ENCODE peak calls at places on chromosomes 16 and 17, in nine cellular contexts. Y is ovary, X is A549, F is AG10803, H is tibial artery, S is HL-60, U is colonic mucosa, B is HepG2, T is foreskin fibroblast. K is an unnamed sample.

GRCh38 chr17:77096570-77097214 is 44.1 kb upstream of the SEC14L1 start:
- DNase-seq in U (no peak), T (peak; percentile 66), B (peak; percentile 41), H (no peak), X (peak; percentile 51), F (peak; percentile 74), Y (peak; percentile 48), S (no peak), K (no peak)

GRCh38 chr17:17959520-17960361 is 12.5 kb downstream of the TOM1L2 start:
- DNase-seq in X (peak; percentile 56), T (peak; percentile 59), U (no peak), H (no peak), B (no peak), Y (no peak), S (no peak), F (peak; percentile 45), K (no peak)

GRCh38 chr17:8337802-8338744 is 1.6 kb upstream of the ODF4 start:
- DNase-seq in Y (no peak), T (peak; percentile 37), U (no peak), H (no peak), F (no peak), S (peak; percentile 60), B (no peak), X (no peak), K (no peak)

GRCh38 chr17:38498353-38498752 is 70.1 kb downstream of the ARHGAP23 start:
- DNase-seq in B (no peak), X (no peak), F (no peak), T (no peak), S (no peak), Y (no peak), H (no peak), U (no peak), K (no peak)

GRCh38 chr16:72043058-72043457 is 11.2 kb upstream of the HP start:
- DNase-seq in T (no peak), F (no peak), X (no peak), S (no peak), Y (no peak), H (no peak), U (no peak), B (peak; percentile 46), K (no peak)

GRCh38 chr17:29789186-29790170 is 140.6 kb downstream of the SSH2 start:
- DNase-seq in H (no peak), S (peak; percentile 42), T (no peak), B (no peak), F (peak; percentile 41), Y (no peak), U (no peak), X (no peak), K (no peak)

GRCh38 chr17:297758-298157 is 54.8 kb downstream of the RPH3AL start:
- DNase-seq in X (no peak), H (no peak), T (no peak), B (no peak), S (no peak), F (no peak), Y (no peak), U (no peak), K (no peak)

GRCh38 chr17:51154176-51154575 is 817 bp downstream of the NME1 start:
- DNase-seq in S (no peak), B (no peak), Y (no peak), X (no peak), U (no peak), T (peak; percentile 35), H (no peak), F (peak; percentile 17), K (peak; percentile 18)

GRCh38 chr16:21703589-21704174 is 39.9 kb downstream of the OTOA start:
- DNase-seq in Y (no peak), H (no peak), B (no peak), U (no peak), T (no peak), F (no peak), S (no peak), X (no peak), K (no peak)

GRCh38 chr16:17204248-17205043 is 266.3 kb downstream of the XYLT1 start:
- DNase-seq in X (no peak), Y (no peak), T (no peak), U (no peak), B (no peak), H (no peak), S (no peak), F (no peak), K (no peak)

GRCh38 chr16:67286441-67287235 is 7.3 kb downstream of the PLEKHG4 start:
- DNase-seq in X (no peak), H (no peak), F (no peak), S (no peak), T (no peak), B (no peak), U (no peak), Y (no peak), K (no peak)

GRCh38 chr17:6464446-6465041 is 20.3 kb downstream of the PIMREG start:
- DNase-seq in S (no peak), U (no peak), B (no peak), X (no peak), T (no peak), Y (no peak), H (no peak), F (no peak), K (no peak)

GRCh38 chr17:7435676-7436555 is 681 bp downstream of the TMEM102 start:
- DNase-seq in H (no peak), T (peak; percentile 42), S (peak; percentile 61), Y (no peak), X (peak; percentile 65), B (no peak), F (no peak), U (peak; percentile 75), K (peak; percentile 48)

GRCh38 chr17:61376931-61377838 is 22.5 kb upstream of the TBX2 start:
- DNase-seq in S (no peak), H (no peak), B (no peak), U (no peak), T (no peak), X (no peak), Y (no peak), F (no peak), K (no peak)

DNA sequence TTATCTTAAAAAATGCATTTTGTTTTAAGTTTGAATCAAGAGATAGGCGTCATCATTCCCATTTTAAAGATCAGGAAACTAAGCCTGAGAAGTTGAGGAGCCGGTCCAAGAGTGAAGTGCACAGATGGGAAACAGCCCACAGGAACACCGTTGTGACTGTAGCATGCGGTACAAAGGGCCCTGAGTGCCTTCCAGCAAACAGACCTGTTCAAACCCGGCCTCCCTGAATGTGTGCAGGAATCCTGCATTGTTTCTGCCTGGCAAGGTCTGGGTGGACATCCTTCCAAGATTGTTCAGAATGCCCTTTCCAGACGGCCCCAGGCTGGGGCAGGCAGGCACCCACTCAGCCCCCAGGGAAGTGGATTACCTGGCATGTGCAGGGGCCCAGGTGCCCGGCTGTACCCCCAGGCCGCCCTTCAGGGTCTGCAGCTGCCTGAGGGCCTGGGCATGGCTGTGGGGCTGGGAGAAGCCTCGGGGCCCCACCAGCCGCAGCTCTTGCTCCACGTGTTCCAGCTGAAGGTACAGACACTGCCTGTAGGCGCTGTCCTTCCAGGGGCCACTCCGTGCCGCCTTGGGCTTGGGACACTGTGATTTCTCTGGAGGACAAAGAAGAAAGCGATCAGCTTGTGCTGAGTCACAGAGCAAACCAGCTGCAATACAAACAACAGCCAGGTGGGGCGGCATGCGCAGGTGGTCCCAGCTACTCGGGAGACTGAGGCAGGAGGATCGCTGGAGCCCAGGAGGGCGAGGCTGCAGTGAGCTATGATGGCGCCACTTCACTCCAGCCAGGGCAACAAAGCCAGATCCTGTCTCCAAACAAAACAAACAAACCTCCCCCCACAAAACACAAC is 45.0 kb upstream of the GCSH start:
- DNase-seq in F (no peak), U (no peak), S (no peak), T (no peak), X (peak; percentile 61), Y (no peak), H (no peak), B (peak; percentile 82), K (peak; percentile 56)
- TF ChIP-seq CTCF in F (peak; percentile 3), U (no peak), S (no peak), T (no peak), X (peak; percentile 31), Y (no peak), H (no peak), B (peak; percentile 84), K (no peak)

GRCh38 chr17:67779098-67779672 is 46.1 kb upstream of the BPTF start:
- DNase-seq in X (peak; percentile 86), F (peak; percentile 47), H (no peak), S (peak; percentile 23), B (peak; percentile 74), T (peak; percentile 80), U (peak; percentile 40), Y (peak; percentile 74), K (peak; percentile 21)
- TF ChIP-seq CTCF in X (peak; percentile 81), F (peak; percentile 50), H (peak; percentile 9), S (no peak), B (peak; percentile 83), T (peak; percentile 57), U (no peak), Y (no peak), K (peak; percentile 56)

DNA sequence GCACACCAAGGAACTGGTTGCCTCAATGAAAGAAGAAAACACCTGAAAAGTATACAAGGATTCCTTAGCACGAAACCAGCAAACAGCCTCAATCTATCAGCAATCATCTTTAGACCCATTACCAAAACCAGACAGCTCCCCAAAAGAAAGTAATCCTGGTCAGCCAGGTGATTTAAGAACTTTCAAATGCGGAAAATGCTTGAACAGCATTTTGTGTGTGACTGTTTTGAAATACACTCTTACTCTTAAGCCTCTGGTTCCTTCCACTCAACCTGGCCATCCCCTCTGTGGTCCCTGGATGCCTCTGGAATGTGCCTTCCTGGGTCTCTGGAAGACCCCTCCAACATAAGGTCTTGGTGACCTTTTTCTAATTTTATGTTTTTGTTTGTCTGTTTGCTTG is 70.5 kb upstream of the NOG start:
- DNase-seq in F (no peak), T (no peak), H (no peak), B (no peak), U (no peak), S (no peak), Y (no peak), X (no peak), K (no peak)
- TF ChIP-seq CTCF in F (no peak), T (no peak), H (no peak), B (no peak), U (no peak), S (no peak), Y (no peak), X (no peak), K (no peak)

GRCh38 chr16:57826040-57826434 is 23.7 kb upstream of the KIFC3 start:
- DNase-seq in T (no peak), B (no peak), F (no peak), X (no peak), Y (no peak), H (no peak), S (no peak), U (no peak), K (no peak)

GRCh38 chr16:57826706-57827625 is 24.7 kb upstream of the KIFC3 start:
- DNase-seq in F (no peak), B (peak; percentile 94), T (peak; percentile 10), X (no peak), Y (peak; percentile 42), S (no peak), U (no peak), H (no peak), K (peak; percentile 78)

GRCh38 chr16:57829969-57830360 is 27.7 kb upstream of the KIFC3 start:
- DNase-seq in X (no peak), Y (no peak), H (no peak), S (no peak), F (no peak), B (no peak), T (no peak), U (no peak), K (no peak)

GRCh38 chr16:57830890-57831484 is 28.7 kb upstream of the KIFC3 start:
- DNase-seq in F (no peak), T (no peak), B (no peak), S (no peak), Y (no peak), U (no peak), X (no peak), H (no peak), K (peak; percentile 53)

GRCh38 chr16:57828272-57829161 is 26.2 kb upstream of the KIFC3 start:
- DNase-seq in Y (no peak), H (no peak), U (no peak), F (no peak), S (no peak), X (no peak), T (no peak), B (no peak), K (no peak)
- TF ChIP-seq CTCF in Y (no peak), H (no peak), U (no peak), F (no peak), S (no peak), X (no peak), T (no peak), B (no peak), K (no peak)